ENCODE peak calls at places on chromosomes 4 and X, in four cellular contexts. M is lung, R is prostate gland, D is psoas muscle. S is an unnamed sample.

GRCh38 chr4:78610546-78611214 is 59.1 kb downstream of the ANXA3 start:
- DNase-seq in M (no peak), R (no peak), D (no peak), S (peak; percentile 20)

GRCh38 chrX:2397648-2398340 is 103.0 kb downstream of the DHRSX start:
- DNase-seq in M (no peak), R (no peak), D (no peak), S (no peak)

GRCh38 chrX:103615781-103616180 is 8.0 kb downstream of the TCEAL3 start:
- DNase-seq in M (no peak), R (no peak), D (no peak), S (no peak)

GRCh38 chr4:4694296-4694772 is 152.5 kb upstream of the STX18 start:
- DNase-seq in M (no peak), R (peak; percentile 46), D (no peak), S (no peak)

GRCh38 chr4:55635760-55636621 is at the start of gene NMU:
- DNase-seq in M (peak; percentile 61), R (peak; percentile 8), D (peak; percentile 55), S (no peak)

GRCh38 chrX:118973389-118974087 is 880 bp upstream of the LONRF3 start:
- DNase-seq in M (no peak), R (no peak), D (peak; percentile 68), S (no peak)

GRCh38 chr4:6230827-6231662 is 30.7 kb upstream of the JAKMIP1 start:
- DNase-seq in M (no peak), R (no peak), D (no peak), S (no peak)

GRCh38 chr4:168362025-168362401 is 43.5 kb upstream of the DDX60 start:
- DNase-seq in M (no peak), R (no peak), D (no peak), S (no peak)

GRCh38 chr4:26854701-26855100 is 5.9 kb upstream of the STIM2 start:
- DNase-seq in M (no peak), R (no peak), D (no peak), S (no peak)

GRCh38 chr4:183153190-183153916 is 54.3 kb downstream of the WWC2 start:
- DNase-seq in M (no peak), R (no peak), D (no peak), S (no peak)

GRCh38 chr4:126957555-126958440 is 675.0 kb upstream of the INTU start:
- DNase-seq in M (no peak), R (no peak), D (no peak), S (no peak)

GRCh38 chr4:169132561-169133305 is 122.7 kb upstream of the CBR4 start:
- DNase-seq in M (no peak), R (no peak), D (no peak), S (no peak)

GRCh38 chrX:43655151-43655676 is 885 bp upstream of the MAOA start:
- DNase-seq in M (peak; percentile 34), R (peak; percentile 5), D (peak; percentile 69), S (no peak)

GRCh38 chr4:87270144-87270543 is 49.7 kb upstream of the KLHL8 start:
- DNase-seq in M (no peak), R (peak; percentile 24), D (no peak), S (no peak)

GRCh38 chrX:68823413-68824151 is 5.2 kb upstream of the EFNB1 start:
- DNase-seq in M (peak; percentile 19), R (no peak), D (no peak), S (no peak)

GRCh38 chrX:42085836-42086235 is 162.5 kb upstream of the CASK start:
- DNase-seq in M (no peak), R (no peak), D (no peak), S (no peak)

DNA sequence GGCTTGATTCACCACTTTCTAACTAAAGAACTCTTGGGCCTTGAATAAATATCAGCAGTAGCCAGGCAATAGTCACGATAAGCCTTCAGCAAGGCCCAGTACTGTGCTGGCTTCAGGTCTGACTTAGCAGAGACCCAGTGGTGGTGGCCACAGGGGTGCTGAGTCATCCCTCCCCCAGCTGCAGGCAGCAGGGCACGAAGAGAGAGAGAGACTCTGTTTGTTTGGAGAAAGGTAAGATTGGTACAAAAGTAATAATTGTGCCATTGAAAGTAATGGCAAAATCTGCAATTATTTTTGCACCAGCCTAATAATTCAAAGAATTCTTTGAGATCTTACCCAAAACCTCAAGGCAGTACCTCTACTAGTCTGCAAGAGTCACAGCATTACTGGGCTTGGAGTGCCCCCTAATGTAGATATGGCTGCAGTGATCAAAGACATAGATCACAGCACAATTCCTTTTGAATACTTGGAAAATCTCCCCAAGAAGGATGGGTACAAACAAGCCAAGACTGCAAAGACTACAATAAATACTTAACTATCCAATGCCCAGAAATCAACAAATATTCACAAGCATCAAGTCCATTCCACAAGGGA is 159.5 kb upstream of the USP38 start:
- DNase-seq in M (no peak), R (no peak), D (no peak), S (peak; percentile 4)
- TF ChIP-seq CTCF in M (no peak), R (no peak), D (peak; percentile 33), S (peak; percentile 22)

GRCh38 chr4:176538217-176538925 is 218.6 kb downstream of the SPCS3 start:
- DNase-seq in M (no peak), R (no peak), D (no peak), S (peak; percentile 31)
- TF ChIP-seq CTCF in M (no peak), R (no peak), D (no peak), S (no peak)

DNA sequence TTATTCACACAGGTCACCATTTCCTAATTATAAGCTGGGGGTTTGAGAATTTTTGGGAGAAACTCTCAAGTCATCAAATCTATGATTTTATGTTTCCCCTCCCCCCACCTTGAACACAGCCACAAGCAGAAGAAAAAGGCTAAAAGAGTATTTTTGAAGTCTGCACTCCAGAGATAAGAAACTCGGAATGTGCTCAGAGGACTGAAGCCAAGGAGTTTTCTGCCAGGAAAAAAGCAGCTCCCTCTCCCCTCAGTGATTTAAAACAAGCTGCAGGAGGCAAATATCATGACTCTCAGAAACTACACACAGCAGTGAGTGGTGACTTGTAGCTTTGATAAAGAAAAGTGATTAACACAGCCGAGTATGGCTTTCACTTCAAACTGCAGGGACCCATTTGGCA is 800.1 kb upstream of the FTHL17 start:
- DNase-seq in M (no peak), R (no peak), D (no peak), S (no peak)
- TF ChIP-seq CTCF in M (no peak), R (no peak), D (no peak), S (no peak)

DNA sequence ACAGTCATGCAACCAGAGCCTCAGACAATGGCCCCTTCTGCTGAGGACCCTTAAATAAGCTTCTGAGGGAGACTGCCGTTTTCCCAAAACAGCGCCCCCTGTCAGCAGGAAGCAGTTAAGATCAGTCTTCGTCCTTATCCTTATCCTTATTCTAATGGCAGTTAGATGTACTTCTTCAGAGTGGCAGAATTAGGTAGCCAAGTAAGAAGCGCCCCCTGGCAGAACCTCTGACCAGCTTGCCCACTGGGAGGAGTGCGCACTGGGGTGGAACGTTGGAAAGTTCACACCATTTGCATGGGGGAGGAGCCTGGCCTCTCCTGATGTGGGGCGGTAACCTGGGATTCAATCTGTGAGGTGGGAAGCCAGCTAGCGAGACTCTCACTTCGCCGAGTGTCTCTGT is 133.6 kb upstream of the QRFPR start:
- DNase-seq in M (no peak), R (no peak), D (no peak), S (no peak)
- TF ChIP-seq CTCF in M (no peak), R (no peak), D (no peak), S (no peak)